ENCODE peak calls at places on chromosomes 6 and 20, in six cellular contexts. U, V, X, O, F and E are unnamed samples.

GRCh38 chr6:108556864-108557493 is 3.7 kb upstream of the FOXO3 start:
- DNase-seq in O (no peak), V (no peak), F (no peak), U (no peak), X (no peak), E (no peak)

GRCh38 chr20:45985573-45985972 is 13.6 kb upstream of the ZNF335 start:
- DNase-seq in F (no peak), U (no peak), O (no peak), X (no peak), V (no peak), E (no peak)

GRCh38 chr6:88263591-88263990 is 97.4 kb upstream of the CNR1 start:
- DNase-seq in V (no peak), U (no peak), O (no peak), X (no peak), F (no peak), E (no peak)

GRCh38 chr6:151018035-151018434 is 152.5 kb downstream of the MTHFD1L start:
- DNase-seq in X (no peak), V (no peak), U (no peak), F (no peak), O (no peak), E (no peak)

GRCh38 chr20:21103582-21104465 is 2.3 kb downstream of the LINC00237 start:
- DNase-seq in U (no peak), O (no peak), F (no peak), V (peak; percentile 19), X (no peak), E (no peak)

GRCh38 chr6:82588020-82588419 is 224.4 kb downstream of the TPBG start:
- DNase-seq in U (no peak), O (no peak), F (no peak), V (no peak), X (no peak), E (no peak)

GRCh38 chr20:63224272-63225081 is 8.5 kb upstream of the YTHDF1 start:
- DNase-seq in O (peak; percentile 32), X (no peak), V (peak; percentile 78), U (no peak), F (no peak), E (no peak)

GRCh38 chr6:2848851-2849250 is 7.2 kb upstream of the SERPINB1 start:
- DNase-seq in X (no peak), F (no peak), U (no peak), V (no peak), O (no peak), E (no peak)

GRCh38 chr20:63835031-63835858 is 4.2 kb upstream of the ZBTB46 start:
- DNase-seq in X (peak; percentile 88), U (peak; percentile 91), O (peak; percentile 69), V (peak; percentile 90), F (peak; percentile 92), E (peak; percentile 76)

GRCh38 chr6:42877695-42878094 is 1.7 kb upstream of the RPL7L1 start:
- DNase-seq in U (no peak), O (no peak), X (no peak), F (no peak), V (no peak), E (no peak)

GRCh38 chr6:70166088-70166958 is 136.6 kb downstream of the COL9A1 start:
- DNase-seq in F (peak; percentile 32), X (peak; percentile 72), U (peak; percentile 25), O (peak; percentile 45), V (no peak), E (peak; percentile 50)

GRCh38 chr6:162750776-162751175 is 23.0 kb downstream of the PACRG start:
- DNase-seq in V (no peak), U (no peak), O (no peak), X (no peak), F (no peak), E (no peak)

GRCh38 chr20:20261159-20261558 is 106.7 kb upstream of the INSM1 start:
- DNase-seq in O (peak; percentile 80), V (no peak), U (peak; percentile 34), F (no peak), X (no peak), E (no peak)

GRCh38 chr6:111890981-111891380 is 17.7 kb upstream of the FYN start:
- DNase-seq in X (no peak), F (no peak), V (no peak), O (no peak), U (no peak), E (no peak)

GRCh38 chr20:49052334-49052733 is 6.2 kb downstream of the CSE1L start:
- DNase-seq in O (peak; percentile 28), X (no peak), U (no peak), F (no peak), V (no peak), E (no peak)

GRCh38 chr6:125597411-125598253 is 151.8 kb upstream of the HEY2 start:
- DNase-seq in O (no peak), V (no peak), F (peak; percentile 70), X (no peak), U (peak; percentile 33), E (no peak)

GRCh38 chr6:35727206-35727934 is 9.5 kb upstream of the ARMC12 start:
- DNase-seq in O (peak; percentile 88), X (no peak), F (peak; percentile 81), V (peak; percentile 89), U (peak; percentile 95), E (peak; percentile 29)

GRCh38 chr20:52749938-52750337 is 222.2 kb upstream of the TSHZ2 start:
- DNase-seq in U (no peak), F (no peak), O (peak; percentile 6), V (no peak), X (no peak), E (no peak)

GRCh38 chr6:69784595-69785377 is 12.0 kb downstream of the LMBRD1 start:
- DNase-seq in F (no peak), X (no peak), U (no peak), O (no peak), V (no peak), E (no peak)

GRCh38 chr20:61812121-61812520 is 253.6 kb downstream of the TAF4 start:
- DNase-seq in V (no peak), X (peak; percentile 42), O (no peak), F (no peak), U (no peak), E (no peak)

GRCh38 chr6:39330476-39330875 is 8.0 kb upstream of the KCNK16 start:
- DNase-seq in O (no peak), X (no peak), F (peak; percentile 61), V (no peak), U (no peak), E (no peak)

GRCh38 chr6:90938116-90938515 is 351.2 kb upstream of the MAP3K7 start:
- DNase-seq in V (no peak), U (no peak), F (no peak), O (no peak), X (no peak), E (no peak)

GRCh38 chr20:17457064-17457463 is 74.1 kb downstream of the BFSP1 start:
- DNase-seq in X (no peak), O (no peak), V (no peak), U (no peak), F (no peak), E (no peak)

GRCh38 chr6:138052783-138053182 is 54.4 kb downstream of the PERP start:
- DNase-seq in X (no peak), F (no peak), O (no peak), U (no peak), V (no peak), E (no peak)

GRCh38 chr6:52415917-52416628 is 4.1 kb upstream of the EFHC1 start:
- DNase-seq in V (no peak), U (no peak), X (no peak), O (no peak), F (no peak), E (no peak)

GRCh38 chr20:2955257-2955950 is 82.1 kb downstream of the PTPRA start:
- DNase-seq in V (no peak), F (no peak), U (no peak), X (no peak), O (peak; percentile 29), E (no peak)

GRCh38 chr6:35417979-35418661 is 34.0 kb upstream of the FANCE start:
- DNase-seq in U (no peak), O (peak; percentile 78), V (peak; percentile 83), F (no peak), X (no peak), E (no peak)

GRCh38 chr20:24102290-24102689 is 113.7 kb upstream of the GGTLC1 start:
- DNase-seq in X (no peak), U (no peak), F (no peak), V (no peak), O (peak; percentile 64), E (no peak)

DNA sequence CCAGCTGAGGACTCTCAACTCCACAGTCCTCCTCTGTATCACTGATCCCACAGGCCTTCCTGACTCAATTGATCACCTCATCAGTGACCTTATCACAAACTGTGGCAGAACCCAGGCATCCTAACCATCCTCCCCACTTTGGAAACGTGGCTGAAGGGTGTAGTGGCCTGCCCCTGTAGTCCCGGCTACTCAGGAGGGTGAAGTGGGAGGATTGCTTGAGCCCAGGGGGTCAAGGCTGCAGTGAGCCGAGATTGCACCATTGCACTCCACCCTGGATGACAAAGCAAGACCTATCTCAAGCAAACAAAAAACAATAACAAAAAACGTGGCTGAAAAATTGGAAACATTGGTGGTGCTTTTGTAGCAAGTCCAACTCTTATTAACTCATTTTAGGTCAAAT is 203.4 kb upstream of the ZNF217 start:
- DNase-seq in X (no peak), F (no peak), O (no peak), V (no peak), U (no peak), E (no peak)
- TF ChIP-seq CTCF in X (no peak), F (no peak), O (no peak), V (no peak), U (no peak), E (no peak)

GRCh38 chr6:3885262-3886036 is 36.3 kb downstream of the FAM50B start:
- DNase-seq in V (no peak), O (no peak), U (no peak), F (no peak), X (no peak), E (no peak)
- TF ChIP-seq CTCF in V (peak; percentile 44), O (peak; percentile 10), U (no peak), F (no peak), X (peak; percentile 12), E (peak; percentile 49)

GRCh38 chr20:32237419-32237818 is 29.7 kb downstream of the POFUT1 start:
- DNase-seq in U (no peak), F (no peak), V (no peak), O (peak; percentile 14), X (peak; percentile 43), E (no peak)
- TF ChIP-seq CTCF in U (no peak), F (no peak), V (no peak), O (no peak), X (no peak), E (no peak)

GRCh38 chr6:14118444-14118843 is 872 bp downstream of the CD83 start:
- DNase-seq in F (no peak), X (no peak), V (no peak), O (no peak), U (no peak), E (no peak)

GRCh38 chr6:14118091-14118439 is 493 bp downstream of the CD83 start:
- DNase-seq in F (no peak), O (no peak), X (no peak), V (no peak), U (no peak), E (no peak)

GRCh38 chr6:14120556-14120955 is 3.0 kb downstream of the CD83 start:
- DNase-seq in O (no peak), V (no peak), F (no peak), X (no peak), U (no peak), E (no peak)

GRCh38 chr6:14119764-14120163 is 2.2 kb downstream of the CD83 start:
- DNase-seq in U (no peak), O (no peak), V (no peak), F (no peak), X (no peak), E (no peak)

GRCh38 chr6:14117158-14118090 is at the start of gene CD83:
- DNase-seq in U (peak; percentile 38), X (peak; percentile 97), V (peak; percentile 99), F (peak; percentile 59), O (peak; percentile 87), E (peak; percentile 37)
- TF ChIP-seq CTCF in U (no peak), X (no peak), V (peak; percentile 32), F (no peak), O (no peak), E (peak; percentile 42)